ENCODE peak calls at places on chromosomes 11 and 22, in five cellular contexts. I, H, J, X and F are unnamed samples.

GRCh38 chr11:8867856-8868705 is 42.9 kb upstream of the AKIP1 start:
- DNase-seq in I (peak; percentile 63), H (peak; percentile 58), J (no peak), X (no peak), F (no peak)

GRCh38 chr11:82867495-82868082 is 32.6 kb downstream of the PRCP start:
- DNase-seq in I (peak; percentile 76), H (peak; percentile 82), J (peak; percentile 86), X (peak; percentile 93), F (peak; percentile 86)

GRCh38 chr11:2301631-2302272 is at the start of the genes C11orf21 and TSPAN32:
- DNase-seq in I (peak; percentile 3), H (peak; percentile 40), J (no peak), X (peak; percentile 60), F (no peak)

GRCh38 chr11:108768370-108768769 is 103.5 kb downstream of the DDX10 start:
- DNase-seq in I (peak; percentile 75), H (peak; percentile 58), J (no peak), X (no peak), F (no peak)

GRCh38 chr11:107799245-107799859 is 59.2 kb downstream of the SLC35F2 start:
- DNase-seq in I (peak; percentile 57), H (peak; percentile 67), J (peak; percentile 79), X (peak; percentile 66), F (peak; percentile 42)

GRCh38 chr22:49583886-49584505 is 243.7 kb downstream of the BRD1 start:
- DNase-seq in I (no peak), H (no peak), J (no peak), X (no peak), F (no peak)

GRCh38 chr11:97622795-97623194 is 1233.0 kb downstream of the JRKL start:
- DNase-seq in I (no peak), H (peak; percentile 28), J (no peak), X (no peak), F (no peak)

GRCh38 chr11:111730871-111731591 is 35.2 kb downstream of the PPP2R1B start:
- DNase-seq in I (no peak), H (no peak), J (peak; percentile 70), X (peak; percentile 77), F (peak; percentile 71)

GRCh38 chr11:34757026-34757451 is 136.1 kb downstream of the EHF start:
- DNase-seq in I (no peak), H (no peak), J (no peak), X (no peak), F (no peak)

GRCh38 chr22:22667966-22668880 is 23.8 kb downstream of the GGTLC2 start:
- DNase-seq in I (no peak), H (no peak), J (no peak), X (no peak), F (no peak)

GRCh38 chr11:90874971-90875370 is 652.1 kb upstream of the CHORDC1 start:
- DNase-seq in I (no peak), H (no peak), J (no peak), X (no peak), F (no peak)

GRCh38 chr22:27139935-27140493 is 482.6 kb downstream of the MIAT start:
- DNase-seq in I (peak; percentile 83), H (peak; percentile 94), J (no peak), X (no peak), F (no peak)

GRCh38 chr11:128151338-128151737 is 436.0 kb downstream of the ETS1 start:
- DNase-seq in I (no peak), H (no peak), J (no peak), X (no peak), F (no peak)